ENCODE peak calls at places on chromosomes 2 and 18, in eight cellular contexts. B, G, S, T, N, M, W and A are unnamed samples.

GRCh38 chr2:179106342-179107178 is 56.6 kb upstream of the CCDC141 start:
- DNase-seq in B (no peak), G (no peak), S (peak), T (peak), N (no peak), M (peak), W (no peak), A (no peak)

GRCh38 chr18:36448384-36449290 is 151.1 kb downstream of the FHOD3 start:
- DNase-seq in B (no peak), G (no peak), S (no peak), T (no peak), N (no peak), M (no peak), W (no peak), A (no peak)

GRCh38 chr2:1140389-1141003 is 189.8 kb downstream of the SNTG2 start:
- DNase-seq in B (no peak), G (peak), S (peak), T (no peak), N (no peak), M (no peak), W (no peak), A (no peak)

GRCh38 chr2:175156534-175156933 is 11.5 kb downstream of the ATF2 start:
- DNase-seq in B (no peak), G (no peak), S (no peak), T (no peak), N (no peak), M (no peak), W (no peak), A (no peak)

GRCh38 chr2:101725515-101726192 is 28.1 kb downstream of the MAP4K4 start:
- DNase-seq in B (no peak), G (no peak), S (no peak), T (no peak), N (no peak), M (no peak), W (no peak), A (no peak)

GRCh38 chr2:119315241-119315925 is 51.3 kb downstream of the C2orf76 start:
- DNase-seq in B (no peak), G (no peak), S (no peak), T (no peak), N (no peak), M (no peak), W (no peak), A (no peak)

GRCh38 chr2:241649414-241649813 is 11.9 kb downstream of the ATG4B start:
- DNase-seq in B (no peak), G (peak), S (no peak), T (no peak), N (no peak), M (no peak), W (no peak), A (peak)

GRCh38 chr2:89797320-89798038 is 1106.0 kb downstream of the RPIA start:
- DNase-seq in B (no peak), G (no peak), S (no peak), T (no peak), N (no peak), M (no peak), W (no peak), A (no peak)

GRCh38 chr18:21191596-21192307 is 50.3 kb upstream of the GREB1L start:
- DNase-seq in B (no peak), G (peak), S (peak), T (no peak), N (peak), M (peak), W (no peak), A (peak)

GRCh38 chr2:111235616-111236015 is 114.9 kb downstream of the BCL2L11 start:
- DNase-seq in B (no peak), G (no peak), S (no peak), T (no peak), N (no peak), M (no peak), W (no peak), A (no peak)

GRCh38 chr2:71884303-71885042 is 263.2 kb downstream of the CYP26B1 start:
- DNase-seq in B (no peak), G (no peak), S (no peak), T (no peak), N (peak), M (peak), W (no peak), A (no peak)

GRCh38 chr2:216590780-216591179 is 42.4 kb upstream of the IGFBP2 start:
- DNase-seq in B (no peak), G (peak), S (no peak), T (peak), N (no peak), M (peak), W (no peak), A (no peak)

GRCh38 chr2:160666677-160667061 is 173.1 kb upstream of the RBMS1 start:
- DNase-seq in B (no peak), G (no peak), S (no peak), T (no peak), N (no peak), M (no peak), W (no peak), A (no peak)

GRCh38 chr18:41842886-41843285 is 112.1 kb upstream of the PIK3C3 start:
- DNase-seq in B (no peak), G (no peak), S (no peak), T (no peak), N (no peak), M (no peak), W (no peak), A (no peak)

GRCh38 chr2:46814562-46814961 is 101.0 kb downstream of the MCFD2 start:
- DNase-seq in B (no peak), G (no peak), S (no peak), T (no peak), N (no peak), M (no peak), W (no peak), A (no peak)

GRCh38 chr2:131039908-131040660 is 53.2 kb downstream of the FAM168B start:
- DNase-seq in B (no peak), G (no peak), S (peak), T (no peak), N (no peak), M (no peak), W (no peak), A (no peak)

GRCh38 chr2:70554338-70554892 is 789 bp upstream of the TGFA start:
- DNase-seq in B (no peak), G (no peak), S (no peak), T (no peak), N (no peak), M (no peak), W (no peak), A (no peak)

GRCh38 chr2:124693156-124693555 is 668.1 kb downstream of the CNTNAP5 start:
- DNase-seq in B (no peak), G (no peak), S (no peak), T (no peak), N (no peak), M (no peak), W (no peak), A (no peak)
- H3K27ac ChIP-seq in B (no peak), G (no peak), S (no peak), T (no peak), N (no peak), M (no peak), W (no peak), A (no peak)

GRCh38 chr18:26545335-26545734 is 3.0 kb downstream of the KCTD1 start:
- DNase-seq in B (no peak), G (no peak), S (no peak), T (peak), N (no peak), M (no peak), W (no peak), A (no peak)
- H3K27ac ChIP-seq in B (no peak), G (no peak), S (no peak), T (peak), N (no peak), M (no peak), W (no peak), A (no peak)

GRCh38 chr2:238848941-238849853 is 1.3 kb downstream of the TWIST2 start:
- DNase-seq in B (no peak), G (no peak), S (no peak), T (no peak), N (no peak), M (no peak), W (no peak), A (no peak)

GRCh38 chr2:238851026-238851425 is 3.1 kb downstream of the TWIST2 start:
- DNase-seq in B (no peak), G (no peak), S (no peak), T (no peak), N (no peak), M (no peak), W (no peak), A (no peak)

GRCh38 chr2:238848566-238848940 is 668 bp downstream of the TWIST2 start:
- DNase-seq in B (no peak), G (no peak), S (no peak), T (no peak), N (no peak), M (no peak), W (no peak), A (no peak)

GRCh38 chr2:238851751-238852150 is 3.9 kb downstream of the TWIST2 start:
- DNase-seq in B (no peak), G (no peak), S (no peak), T (no peak), N (no peak), M (no peak), W (no peak), A (no peak)

GRCh38 chr2:238850096-238850495 is 2.2 kb downstream of the TWIST2 start:
- DNase-seq in B (no peak), G (no peak), S (no peak), T (no peak), N (no peak), M (no peak), W (no peak), A (no peak)
- H3K27ac ChIP-seq in B (no peak), G (no peak), S (no peak), T (no peak), N (no peak), M (no peak), W (no peak), A (no peak)

GRCh38 chr18:75544051-75544481 is 116.6 kb upstream of the SMIM21 start:
- DNase-seq in B (no peak), G (no peak), S (no peak), T (no peak), N (no peak), M (no peak), W (no peak), A (no peak)
- H3K27ac ChIP-seq in B (no peak), G (no peak), S (no peak), T (no peak), N (no peak), M (no peak), W (no peak), A (no peak)

DNA sequence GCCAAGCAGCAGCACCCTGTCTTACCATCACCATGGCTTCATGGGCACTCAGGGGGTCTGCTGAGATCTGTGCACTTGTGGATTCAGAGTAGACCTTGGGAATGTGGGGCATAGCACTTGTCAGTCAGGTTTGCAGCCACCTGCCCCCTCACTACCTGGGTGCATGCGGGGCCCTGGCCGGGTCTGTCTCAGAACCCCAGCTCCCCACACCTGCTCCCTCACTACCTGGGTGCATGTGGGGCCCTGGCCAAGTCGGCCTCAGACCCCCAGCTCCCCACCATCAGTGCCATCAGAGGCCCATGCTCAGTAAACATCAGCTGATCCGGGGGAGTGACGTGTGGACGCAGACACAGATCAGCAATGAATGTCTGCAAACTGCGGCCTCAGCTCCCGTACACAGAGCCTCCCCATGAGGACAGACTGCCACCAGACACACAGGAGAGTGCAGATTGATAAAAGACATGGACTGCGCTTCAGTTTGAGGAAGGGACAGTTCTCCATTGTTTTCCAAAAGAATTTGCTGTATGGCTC is 205.1 kb downstream of the GLI2 start:
- DNase-seq in B (no peak), G (no peak), S (no peak), T (no peak), N (no peak), M (no peak), W (no peak), A (no peak)
- H3K27ac ChIP-seq in B (peak), G (no peak), S (no peak), T (no peak), N (peak), M (no peak), W (no peak), A (no peak)

GRCh38 chr2:212364106-212364505 is 174.5 kb downstream of the ERBB4 start:
- DNase-seq in B (no peak), G (no peak), S (no peak), T (no peak), N (no peak), M (no peak), W (no peak), A (no peak)

GRCh38 chr2:212360068-212360460 is 178.5 kb downstream of the ERBB4 start:
- DNase-seq in B (no peak), G (no peak), S (no peak), T (no peak), N (no peak), M (no peak), W (no peak), A (no peak)

GRCh38 chr2:212364586-212364985 is 174.0 kb downstream of the ERBB4 start:
- DNase-seq in B (no peak), G (no peak), S (no peak), T (no peak), N (no peak), M (no peak), W (no peak), A (no peak)

GRCh38 chr2:212359425-212360067 is 179.1 kb downstream of the ERBB4 start:
- DNase-seq in B (no peak), G (no peak), S (no peak), T (no peak), N (no peak), M (no peak), W (no peak), A (no peak)

GRCh38 chr2:212361174-212361756 is 177.3 kb downstream of the ERBB4 start:
- DNase-seq in B (no peak), G (no peak), S (no peak), T (no peak), N (no peak), M (no peak), W (no peak), A (no peak)
- H3K27ac ChIP-seq in B (no peak), G (no peak), S (no peak), T (no peak), N (no peak), M (no peak), W (no peak), A (peak)

GRCh38 chr2:28430377-28430765 is 37.7 kb downstream of the FOSL2 start:
- DNase-seq in B (no peak), G (no peak), S (peak), T (no peak), N (no peak), M (no peak), W (no peak), A (no peak)
- H3K27ac ChIP-seq in B (no peak), G (no peak), S (no peak), T (no peak), N (no peak), M (no peak), W (no peak), A (no peak)